ENCODE peak calls at places on chromosomes 13 and 19, in eight cellular contexts. C, V, X, W, G, I, T and N are unnamed samples.

GRCh38 chr13:26502826-26503225 is 54.7 kb upstream of the WASF3 start:
- DNase-seq in C (no peak), V (no peak), X (no peak), W (peak; percentile 68), G (no peak), I (no peak), T (peak; percentile 20), N (no peak)

GRCh38 chr19:43768273-43769050 is 12.3 kb downstream of the KCNN4 start:
- DNase-seq in C (no peak), V (no peak), X (no peak), W (no peak), G (no peak), I (no peak), T (no peak), N (no peak)

GRCh38 chr13:51271008-51271407 is 48.8 kb downstream of the FAM124A start:
- DNase-seq in C (no peak), V (no peak), X (no peak), W (no peak), G (no peak), I (no peak), T (no peak), N (no peak)

GRCh38 chr13:28301839-28302238 is 163.5 kb downstream of the PAN3 start:
- DNase-seq in C (no peak), V (no peak), X (no peak), W (no peak), G (no peak), I (no peak), T (no peak), N (no peak)

GRCh38 chr13:74067818-74068217 is 66.4 kb downstream of the KLF12 start:
- DNase-seq in C (no peak), V (no peak), X (no peak), W (no peak), G (no peak), I (no peak), T (no peak), N (no peak)

GRCh38 chr19:899363-900301 is 6.3 kb downstream of the RNU6-9 start:
- DNase-seq in C (no peak), V (no peak), X (no peak), W (no peak), G (no peak), I (no peak), T (no peak), N (no peak)

GRCh38 chr13:92769064-92769463 is 457.5 kb upstream of the GPC6 start:
- DNase-seq in C (no peak), V (no peak), X (no peak), W (peak; percentile 86), G (no peak), I (no peak), T (no peak), N (no peak)

GRCh38 chr13:71320452-71320851 is 546.6 kb downstream of the DACH1 start:
- DNase-seq in C (no peak), V (no peak), X (no peak), W (peak; percentile 49), G (no peak), I (no peak), T (no peak), N (peak; percentile 9)

GRCh38 chr19:38838208-38838985 is 6.8 kb upstream of the ECH1 start:
- DNase-seq in C (no peak), V (no peak), X (no peak), W (no peak), G (no peak), I (no peak), T (no peak), N (peak; percentile 72)